ENCODE peak calls at places on chromosomes 4 and X, in nine cellular contexts. G is choroid plexus epithelial cell, V is neuronal stem cell, Y is PC-9, Q is dorsolateral prefrontal cortex, X is GM04504, E is T-cell, C is aorta, A is progenitor cell of endocrine pancreas. N is an unnamed sample.

GRCh38 chr4:33709247-33709646 is 2535.1 kb downstream of the ARAP2 start:
- DNase-seq in G (peak; percentile 93), V (no peak), Y (no peak), Q (no peak), X (no peak), E (no peak), C (no peak), A (no peak), N (no peak)

GRCh38 chr4:61296115-61296514 is 96.0 kb downstream of the ADGRL3 start:
- DNase-seq in G (no peak), V (no peak), Y (no peak), Q (no peak), X (no peak), E (no peak), C (no peak), A (no peak), N (no peak)

GRCh38 chr4:126404549-126404948 is 1089.8 kb downstream of the FAT4 start:
- DNase-seq in G (peak; percentile 12), V (no peak), Y (no peak), Q (no peak), X (no peak), E (no peak), C (no peak), A (no peak), N (no peak)

GRCh38 chr4:108556588-108557200 is 63.7 kb upstream of the RPL34 start:
- DNase-seq in G (no peak), V (no peak), Y (no peak), Q (no peak), X (no peak), E (no peak), C (no peak), A (no peak), N (no peak)

GRCh38 chr4:37591349-37591748 is 94.8 kb downstream of the RELL1 start:
- DNase-seq in G (no peak), V (no peak), Y (no peak), Q (no peak), X (no peak), E (no peak), C (no peak), A (no peak), N (no peak)

GRCh38 chrX:84865113-84865512 is 138.6 kb upstream of the APOOL start:
- DNase-seq in G (peak; percentile 5), V (no peak), Y (no peak), Q (no peak), X (no peak), E (no peak), C (no peak), A (no peak), N (no peak)

GRCh38 chrX:38805294-38806053 is 4.2 kb downstream of the MID1IP1 start:
- DNase-seq in G (peak; percentile 84), V (no peak), Y (no peak), Q (peak; percentile 54), X (no peak), E (peak; percentile 56), C (peak; percentile 87), A (peak; percentile 11), N (peak; percentile 31)

GRCh38 chr4:65670331-65671031 is at the start of gene EPHA5:
- DNase-seq in G (peak; percentile 90), V (peak; percentile 70), Y (no peak), Q (peak; percentile 79), X (peak; percentile 10), E (no peak), C (peak; percentile 82), A (peak; percentile 42), N (peak; percentile 1)

GRCh38 chr4:75584067-75584466 is 28.2 kb downstream of the ODAPH start:
- DNase-seq in G (peak; percentile 26), V (no peak), Y (no peak), Q (no peak), X (no peak), E (no peak), C (no peak), A (no peak), N (no peak)

GRCh38 chrX:154546354-154547244 is at the start of gene G6PD:
- DNase-seq in G (peak; percentile 46), V (peak; percentile 68), Y (peak; percentile 59), Q (no peak), X (no peak), E (peak; percentile 82), C (no peak), A (peak; percentile 58), N (no peak)

GRCh38 chr4:126071346-126072333 is 756.9 kb downstream of the FAT4 start:
- DNase-seq in G (peak; percentile 87), V (no peak), Y (no peak), Q (no peak), X (no peak), E (no peak), C (no peak), A (no peak), N (no peak)

GRCh38 chr4:22895482-22895881 is 202.7 kb downstream of the GBA3 start:
- DNase-seq in G (no peak), V (no peak), Y (no peak), Q (no peak), X (no peak), E (no peak), C (no peak), A (no peak), N (no peak)

GRCh38 chr4:173448103-173448502 is 49.2 kb upstream of the SCRG1 start:
- DNase-seq in G (peak; percentile 10), V (no peak), Y (no peak), Q (peak; percentile 74), X (peak; percentile 75), E (no peak), C (no peak), A (no peak), N (no peak)

GRCh38 chrX:131841496-131842410 is 181.3 kb upstream of the STK26 start:
- DNase-seq in G (peak; percentile 63), V (peak; percentile 48), Y (peak; percentile 78), Q (no peak), X (no peak), E (peak; percentile 35), C (no peak), A (peak; percentile 36), N (peak; percentile 57)

GRCh38 chr4:177008836-177009501 is 216.2 kb upstream of the VEGFC start:
- DNase-seq in G (peak; percentile 13), V (no peak), Y (no peak), Q (no peak), X (no peak), E (no peak), C (no peak), A (no peak), N (no peak)

GRCh38 chr4:81084624-81085023 is 54.1 kb downstream of the BMP3 start:
- DNase-seq in G (peak; percentile 43), V (no peak), Y (no peak), Q (no peak), X (no peak), E (no peak), C (no peak), A (no peak), N (no peak)

GRCh38 chr4:171025323-171025722 is 787.9 kb upstream of the GALNTL6 start:
- DNase-seq in G (no peak), V (no peak), Y (no peak), Q (no peak), X (no peak), E (no peak), C (no peak), A (no peak), N (no peak)

GRCh38 chrX:47515941-47516649 is 33.1 kb upstream of the ZNF41 start:
- DNase-seq in G (peak; percentile 68), V (no peak), Y (no peak), Q (no peak), X (peak; percentile 24), E (no peak), C (no peak), A (no peak), N (no peak)

GRCh38 chr4:110902500-110902899 is 279.6 kb upstream of the PITX2 start:
- DNase-seq in G (no peak), V (no peak), Y (no peak), Q (no peak), X (peak; percentile 5), E (no peak), C (no peak), A (no peak), N (no peak)

GRCh38 chr4:93199492-93199891 is 629.1 kb upstream of the ATOH1 start:
- DNase-seq in G (peak; percentile 75), V (peak; percentile 52), Y (no peak), Q (no peak), X (peak; percentile 7), E (no peak), C (no peak), A (no peak), N (no peak)

GRCh38 chr4:126124817-126125216 is 810.1 kb downstream of the FAT4 start:
- DNase-seq in G (no peak), V (no peak), Y (no peak), Q (no peak), X (no peak), E (no peak), C (no peak), A (no peak), N (no peak)

GRCh38 chr4:73777612-73778011 is 37.2 kb downstream of the CXCL8 start:
- DNase-seq in G (peak; percentile 65), V (no peak), Y (no peak), Q (no peak), X (peak; percentile 24), E (no peak), C (no peak), A (no peak), N (no peak)

GRCh38 chrX:29541038-29541437 is 674.3 kb upstream of the MAGEB2 start:
- DNase-seq in G (no peak), V (no peak), Y (no peak), Q (no peak), X (no peak), E (no peak), C (no peak), A (no peak), N (no peak)

GRCh38 chrX:130055899-130056298 is 54.4 kb downstream of the ELF4 start:
- DNase-seq in G (no peak), V (no peak), Y (no peak), Q (no peak), X (no peak), E (no peak), C (no peak), A (no peak), N (no peak)

GRCh38 chr4:108426493-108426892 is 193.9 kb upstream of the RPL34 start:
- DNase-seq in G (peak; percentile 18), V (no peak), Y (no peak), Q (no peak), X (peak; percentile 10), E (no peak), C (no peak), A (no peak), N (no peak)

GRCh38 chr4:151641167-151641566 is 119.6 kb downstream of the GATB start:
- DNase-seq in G (peak; percentile 49), V (no peak), Y (peak; percentile 52), Q (no peak), X (peak; percentile 64), E (no peak), C (no peak), A (no peak), N (no peak)

GRCh38 chr4:108291137-108291536 is 122.4 kb upstream of the LEF1 start:
- DNase-seq in G (no peak), V (no peak), Y (no peak), Q (no peak), X (no peak), E (no peak), C (no peak), A (no peak), N (no peak)

GRCh38 chr4:181647396-181648107 is 595.6 kb upstream of the TENM3 start:
- DNase-seq in G (peak; percentile 86), V (no peak), Y (no peak), Q (no peak), X (no peak), E (no peak), C (no peak), A (no peak), N (no peak)

GRCh38 chr4:76463568-76463967 is 28.5 kb downstream of the SHROOM3 start:
- DNase-seq in G (no peak), V (no peak), Y (no peak), Q (no peak), X (no peak), E (no peak), C (no peak), A (no peak), N (no peak)

GRCh38 chrX:107724653-107725052 is 50.9 kb downstream of the TSC22D3 start:
- DNase-seq in G (no peak), V (no peak), Y (no peak), Q (no peak), X (no peak), E (no peak), C (no peak), A (no peak), N (no peak)

GRCh38 chrX:105820247-105820646 is 2.1 kb upstream of the NRK start:
- DNase-seq in G (no peak), V (no peak), Y (no peak), Q (no peak), X (no peak), E (no peak), C (no peak), A (no peak), N (no peak)

N was measured in CD4-positive, CD25-positive, alpha-beta regulatory T cell.